ENCODE peak calls at places on chromosome 6, in five cellular contexts. One of them, this sample, is unnamed.

GRCh38 chr6:110543106-110543505 is 66.7 kb upstream of the SLC22A16 start:
- DNase-seq in fibroblast of the aortic adventitia: no peak
- DNase-seq in fibroblast of mammary gland: no peak
- DNase-seq in lower leg skin: no peak
- DNase-seq in NB4: no peak
- DNase-seq in this sample: no peak

GRCh38 chr6:127053032-127053908 is 65.2 kb upstream of the RSPO3 start:
- DNase-seq in fibroblast of the aortic adventitia: peak; percentile 13
- DNase-seq in fibroblast of mammary gland: peak; percentile 19
- DNase-seq in lower leg skin: no peak
- DNase-seq in NB4: no peak
- DNase-seq in this sample: no peak

GRCh38 chr6:131652472-131652871 is 15.4 kb downstream of the ENPP3 start:
- DNase-seq in fibroblast of the aortic adventitia: peak; percentile 20
- DNase-seq in fibroblast of mammary gland: peak; percentile 42
- DNase-seq in lower leg skin: no peak
- DNase-seq in NB4: no peak
- DNase-seq in this sample: no peak

GRCh38 chr6:1596088-1596852 is 13.4 kb upstream of the FOXC1 start:
- DNase-seq in fibroblast of the aortic adventitia: peak; percentile 60
- DNase-seq in fibroblast of mammary gland: peak; percentile 49
- DNase-seq in lower leg skin: no peak
- DNase-seq in NB4: peak; percentile 77
- DNase-seq in this sample: peak; percentile 52

GRCh38 chr6:137358273-137358672 is 135.9 kb downstream of the OLIG3 start:
- DNase-seq in fibroblast of the aortic adventitia: no peak
- DNase-seq in fibroblast of mammary gland: no peak
- DNase-seq in lower leg skin: no peak
- DNase-seq in NB4: no peak
- DNase-seq in this sample: no peak

GRCh38 chr6:161547617-161548016 is 273.8 kb upstream of the AGPAT4 start:
- DNase-seq in fibroblast of the aortic adventitia: no peak
- DNase-seq in fibroblast of mammary gland: peak; percentile 35
- DNase-seq in lower leg skin: no peak
- DNase-seq in NB4: peak; percentile 65
- DNase-seq in this sample: no peak

GRCh38 chr6:22248513-22249308 is 48.1 kb downstream of the PRL start:
- DNase-seq in fibroblast of the aortic adventitia: peak; percentile 83
- DNase-seq in fibroblast of mammary gland: peak; percentile 87
- DNase-seq in lower leg skin: no peak
- DNase-seq in NB4: no peak
- DNase-seq in this sample: peak; percentile 42

GRCh38 chr6:44096615-44097014 is 30.6 kb downstream of the MRPL14 start:
- DNase-seq in fibroblast of the aortic adventitia: peak; percentile 79
- DNase-seq in fibroblast of mammary gland: peak; percentile 69
- DNase-seq in lower leg skin: peak; percentile 71
- DNase-seq in NB4: peak; percentile 77
- DNase-seq in this sample: peak; percentile 70

GRCh38 chr6:29627762-29628418 is 5.1 kb downstream of the GABBR1 start:
- DNase-seq in fibroblast of the aortic adventitia: peak; percentile 82
- DNase-seq in fibroblast of mammary gland: peak; percentile 86
- DNase-seq in lower leg skin: peak; percentile 47
- DNase-seq in NB4: peak; percentile 16
- DNase-seq in this sample: peak; percentile 87

GRCh38 chr6:63066053-63066704 is 145.1 kb upstream of the FKBP1C start:
- DNase-seq in fibroblast of the aortic adventitia: no peak
- DNase-seq in fibroblast of mammary gland: no peak
- DNase-seq in lower leg skin: no peak
- DNase-seq in NB4: peak; percentile 40
- DNase-seq in this sample: no peak

GRCh38 chr6:38943964-38944363 is 104.6 kb upstream of the GLP1R start:
- DNase-seq in fibroblast of the aortic adventitia: no peak
- DNase-seq in fibroblast of mammary gland: no peak
- DNase-seq in lower leg skin: no peak
- DNase-seq in NB4: no peak
- DNase-seq in this sample: no peak

GRCh38 chr6:1242439-1242838 is 69.5 kb upstream of the FOXQ1 start:
- DNase-seq in fibroblast of the aortic adventitia: no peak
- DNase-seq in fibroblast of mammary gland: peak; percentile 12
- DNase-seq in lower leg skin: no peak
- DNase-seq in NB4: no peak
- DNase-seq in this sample: peak; percentile 53

GRCh38 chr6:43496370-43497128 is 13.6 kb downstream of the LRRC73 start:
- DNase-seq in fibroblast of the aortic adventitia: peak; percentile 45
- DNase-seq in fibroblast of mammary gland: peak; percentile 62
- DNase-seq in lower leg skin: peak; percentile 45
- DNase-seq in NB4: peak; percentile 34
- DNase-seq in this sample: peak; percentile 40

GRCh38 chr6:4599924-4600323 is 176.3 kb upstream of the CDYL start:
- DNase-seq in fibroblast of the aortic adventitia: peak; percentile 91
- DNase-seq in fibroblast of mammary gland: peak; percentile 92
- DNase-seq in lower leg skin: no peak
- DNase-seq in NB4: no peak
- DNase-seq in this sample: peak; percentile 89

DNA sequence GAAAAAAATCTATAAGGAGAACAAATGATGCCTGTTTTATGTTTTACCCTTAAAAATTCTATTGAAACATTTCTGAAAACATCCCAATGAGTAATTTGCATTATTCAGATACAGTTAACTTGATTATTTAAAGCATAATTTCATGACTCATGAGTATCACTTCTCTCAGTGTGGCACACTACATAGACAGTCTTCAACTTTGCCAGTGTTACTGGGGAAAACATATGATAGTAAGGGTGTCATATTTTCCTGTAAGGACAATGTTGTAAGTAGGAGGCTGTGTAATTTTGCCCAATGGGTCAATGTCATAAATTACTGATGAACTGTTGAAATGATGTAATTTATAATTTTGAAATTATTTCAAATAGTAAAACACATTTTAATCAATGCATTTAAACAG is 125.6 kb downstream of the PHACTR1 start:
- DNase-seq in fibroblast of the aortic adventitia: no peak
- DNase-seq in fibroblast of mammary gland: no peak
- DNase-seq in lower leg skin: no peak
- DNase-seq in NB4: no peak
- DNase-seq in this sample: no peak
- H3K4me3 ChIP-seq in fibroblast of the aortic adventitia: no peak overlapping the region
- H3K4me3 ChIP-seq in fibroblast of mammary gland: no peak overlapping the region
- H3K4me3 ChIP-seq in lower leg skin: no peak overlapping the region
- H3K4me3 ChIP-seq in NB4: no peak overlapping the region
- H3K4me3 ChIP-seq in this sample: no peak overlapping the region

GRCh38 chr6:28585335-28585734 is 59.7 kb downstream of the GPX5 start:
- DNase-seq in fibroblast of the aortic adventitia: no peak
- DNase-seq in fibroblast of mammary gland: peak; percentile 78
- DNase-seq in lower leg skin: no peak
- DNase-seq in NB4: peak; percentile 22
- DNase-seq in this sample: no peak
- H3K4me3 ChIP-seq in fibroblast of the aortic adventitia: no peak overlapping the region
- H3K4me3 ChIP-seq in fibroblast of mammary gland: no peak overlapping the region
- H3K4me3 ChIP-seq in lower leg skin: no peak overlapping the region
- H3K4me3 ChIP-seq in NB4: no peak overlapping the region
- H3K4me3 ChIP-seq in this sample: no peak overlapping the region

GRCh38 chr6:101392561-101393230 is 812 bp upstream of the GRIK2 start:
- DNase-seq in fibroblast of the aortic adventitia: no peak
- DNase-seq in fibroblast of mammary gland: no peak
- DNase-seq in lower leg skin: no peak
- DNase-seq in NB4: no peak
- DNase-seq in this sample: no peak
- H3K4me3 ChIP-seq in fibroblast of the aortic adventitia: peak overlapping the region; percentile 71
- H3K4me3 ChIP-seq in fibroblast of mammary gland: peak overlapping the region; percentile 47
- H3K4me3 ChIP-seq in lower leg skin: no peak overlapping the region
- H3K4me3 ChIP-seq in NB4: no peak overlapping the region
- H3K4me3 ChIP-seq in this sample: peak overlapping the region; percentile 56

DNA sequence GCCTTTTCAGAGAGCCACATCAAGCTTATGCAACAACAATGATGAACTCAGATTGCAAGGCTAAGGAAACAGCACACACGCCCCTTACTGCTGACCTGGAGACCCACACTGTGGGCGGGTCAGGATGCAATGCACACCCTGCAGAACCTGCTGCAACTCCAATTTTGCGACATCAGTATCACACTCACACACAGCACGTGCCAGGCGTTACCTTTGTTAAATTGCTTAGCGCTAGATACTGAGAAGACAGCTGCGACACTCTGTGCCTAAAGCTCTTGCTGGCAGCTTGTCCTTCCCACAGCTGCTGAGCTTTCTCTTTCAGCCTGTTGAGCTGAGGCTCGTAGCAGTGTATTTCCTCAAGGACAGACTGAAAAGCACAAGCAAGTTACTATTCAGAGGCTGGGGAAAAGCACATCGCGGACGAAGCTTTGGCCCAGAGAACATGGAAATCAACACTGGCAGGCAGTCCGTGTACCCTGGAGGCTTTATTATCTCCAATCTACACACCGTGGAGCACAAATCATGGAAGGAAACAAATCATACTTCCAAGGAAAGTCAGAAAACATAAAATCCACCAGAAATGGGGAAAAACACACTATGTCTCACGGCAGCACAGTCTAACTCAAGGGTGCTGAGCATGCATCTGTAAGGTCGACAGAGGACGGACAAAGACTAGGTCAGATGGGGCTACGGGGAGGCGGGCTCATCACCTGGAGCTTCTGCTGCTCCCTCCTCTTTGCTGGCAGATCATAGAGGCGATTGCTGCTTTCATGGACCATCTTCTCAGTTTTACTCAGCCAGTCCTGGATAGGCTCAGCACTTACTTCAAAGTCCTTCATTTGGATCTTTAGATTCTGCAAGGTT is 268.2 kb downstream of the SYNE1 start:
- DNase-seq in fibroblast of the aortic adventitia: peak; percentile 56
- DNase-seq in fibroblast of mammary gland: peak; percentile 27
- DNase-seq in lower leg skin: peak; percentile 27
- DNase-seq in NB4: no peak
- DNase-seq in this sample: peak; percentile 48
- H3K4me3 ChIP-seq in fibroblast of the aortic adventitia: no peak overlapping the region
- H3K4me3 ChIP-seq in fibroblast of mammary gland: no peak overlapping the region
- H3K4me3 ChIP-seq in lower leg skin: no peak overlapping the region
- H3K4me3 ChIP-seq in NB4: no peak overlapping the region
- H3K4me3 ChIP-seq in this sample: no peak overlapping the region

DNA sequence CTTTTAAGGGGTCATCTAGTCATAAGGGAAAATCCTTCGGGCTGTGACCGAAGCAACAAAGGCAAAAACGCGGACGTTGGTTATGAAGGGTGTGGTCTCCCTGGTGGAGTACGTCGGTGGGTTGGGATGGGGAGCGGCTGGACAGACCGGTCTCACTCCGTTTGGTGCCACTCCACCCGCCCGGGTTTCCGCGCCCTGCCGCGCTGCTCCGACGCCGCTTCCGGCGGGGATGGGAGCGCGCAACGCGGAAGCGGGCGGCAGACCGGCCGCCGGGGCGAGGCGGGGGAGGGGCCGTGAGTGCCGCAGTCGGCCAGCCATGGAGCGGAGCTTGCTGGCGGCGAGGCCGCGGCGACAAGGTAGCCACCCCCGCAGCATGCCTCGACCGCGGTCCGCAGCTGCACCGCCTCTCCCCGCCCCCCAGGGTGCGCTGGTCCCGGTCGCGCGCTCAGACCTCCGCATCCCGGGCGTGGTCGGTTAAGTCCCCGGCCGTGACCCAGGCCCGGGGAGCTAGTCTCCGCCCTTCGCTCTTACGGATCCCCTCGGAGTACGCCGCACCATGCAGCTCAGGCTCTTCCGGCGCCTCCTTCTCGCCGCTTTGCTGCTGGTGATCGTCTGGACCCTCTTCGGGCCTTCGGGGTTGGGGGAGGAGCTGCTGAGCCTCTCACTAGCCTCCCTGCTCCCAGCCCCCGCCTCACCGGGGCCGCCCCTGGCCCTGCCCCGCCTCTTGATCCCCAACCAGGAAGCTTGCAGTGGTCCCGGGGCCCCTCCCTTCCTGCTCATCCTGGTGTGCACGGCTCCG is at the start of gene B3GALT4:
- DNase-seq in fibroblast of the aortic adventitia: peak; percentile 54
- DNase-seq in fibroblast of mammary gland: peak; percentile 77
- DNase-seq in lower leg skin: peak; percentile 69
- DNase-seq in NB4: peak; percentile 94
- DNase-seq in this sample: peak; percentile 67
- H3K4me3 ChIP-seq in fibroblast of the aortic adventitia: peak within 1 kb of the TSS; percentile 53
- H3K4me3 ChIP-seq in fibroblast of mammary gland: peak within 1 kb of the TSS; percentile 100
- H3K4me3 ChIP-seq in lower leg skin: peak within 1 kb of the TSS; percentile 70
- H3K4me3 ChIP-seq in NB4: peak within 1 kb of the TSS; percentile 94
- H3K4me3 ChIP-seq in this sample: peak within 1 kb of the TSS; percentile 68

DNA sequence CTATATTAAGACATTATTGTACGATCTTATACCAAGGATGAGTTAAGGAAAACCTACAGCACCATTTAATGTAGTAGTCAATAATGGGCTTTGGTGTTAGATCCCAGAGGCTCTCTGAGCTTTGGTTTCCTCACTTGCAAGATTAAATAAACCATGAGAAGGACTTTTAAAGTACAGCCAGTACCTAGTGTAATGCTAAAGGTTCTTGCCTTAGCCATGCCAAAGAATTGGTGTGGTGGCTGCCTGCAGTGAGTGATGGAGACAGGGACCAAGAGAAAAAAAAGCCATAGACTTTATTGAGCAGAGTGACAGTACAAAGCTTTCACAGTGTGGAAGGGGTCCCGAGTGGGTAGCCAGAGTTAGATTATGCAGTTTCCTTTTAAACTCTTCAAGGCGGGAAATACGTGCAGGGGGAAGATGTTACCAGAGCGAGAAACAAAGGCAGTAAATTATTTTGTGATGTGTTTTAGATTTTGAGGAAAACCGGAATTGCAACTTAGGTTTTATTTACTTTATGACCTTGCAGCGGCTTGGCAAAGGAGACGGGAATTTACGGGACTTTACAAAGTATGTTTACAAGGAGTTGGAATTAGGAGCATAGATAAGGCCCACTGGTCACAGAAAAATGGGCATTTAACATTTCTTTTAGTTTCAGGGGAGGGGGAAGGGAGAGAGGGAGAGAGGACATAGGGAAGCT is 100.4 kb downstream of the MYO6 start:
- DNase-seq in fibroblast of the aortic adventitia: no peak
- DNase-seq in fibroblast of mammary gland: no peak
- DNase-seq in lower leg skin: no peak
- DNase-seq in NB4: no peak
- DNase-seq in this sample: peak; percentile 57
- H3K4me3 ChIP-seq in fibroblast of the aortic adventitia: no peak overlapping the region
- H3K4me3 ChIP-seq in fibroblast of mammary gland: no peak overlapping the region
- H3K4me3 ChIP-seq in lower leg skin: no peak overlapping the region
- H3K4me3 ChIP-seq in NB4: no peak overlapping the region
- H3K4me3 ChIP-seq in this sample: no peak overlapping the region